ENCODE peak calls at places on chromosomes 7 and 10, in eight cellular contexts. H is colonic mucosa; T is tibial artery; D is Caco-2; A is CD8-positive, alpha-beta T cell; F is transverse colon; G is PC-3; U is heart right ventricle. V is an unnamed sample.

GRCh38 chr10:102322914-102323313 is 72.6 kb upstream of the NFKB2 start:
- DNase-seq in H (no peak), T (no peak), D (no peak), A (peak; percentile 46), F (peak; percentile 14), G (no peak), U (no peak), V (no peak)

GRCh38 chr10:3748484-3748883 is 36.5 kb downstream of the KLF6 start:
- DNase-seq in H (no peak), T (no peak), D (no peak), A (no peak), F (no peak), G (no peak), U (no peak), V (no peak)

GRCh38 chr7:1555813-1556540 is at the start of gene TMEM184A:
- DNase-seq in H (peak; percentile 92), T (no peak), D (peak; percentile 86), A (peak; percentile 56), F (peak; percentile 93), G (peak; percentile 96), U (no peak), V (no peak)

GRCh38 chr10:76115471-76116155 is 684.2 kb downstream of the LRMDA start:
- DNase-seq in H (no peak), T (no peak), D (peak; percentile 50), A (no peak), F (no peak), G (peak; percentile 69), U (no peak), V (no peak)

GRCh38 chr10:103145860-103146466 is 47.1 kb downstream of the NT5C2 start:
- DNase-seq in H (peak; percentile 75), T (peak; percentile 78), D (no peak), A (no peak), F (peak; percentile 56), G (peak; percentile 52), U (peak; percentile 91), V (peak; percentile 36)

GRCh38 chr7:37545619-37546356 is 97.1 kb upstream of the ELMO1 start:
- DNase-seq in H (no peak), T (no peak), D (no peak), A (no peak), F (no peak), G (no peak), U (no peak), V (no peak)

GRCh38 chr10:102678842-102679289 is 34.6 kb downstream of the TRIM8 start:
- DNase-seq in H (peak; percentile 70), T (peak; percentile 79), D (peak; percentile 77), A (no peak), F (peak; percentile 71), G (peak; percentile 42), U (peak; percentile 63), V (no peak)

GRCh38 chr7:21429786-21430574 is 2.1 kb downstream of the SP4 start:
- DNase-seq in H (no peak), T (no peak), D (no peak), A (no peak), F (no peak), G (no peak), U (no peak), V (no peak)

GRCh38 chr7:12584940-12585339 is 14.4 kb downstream of the SCIN start:
- DNase-seq in H (peak; percentile 40), T (no peak), D (no peak), A (no peak), F (peak; percentile 21), G (no peak), U (peak; percentile 13), V (peak; percentile 93)

GRCh38 chr10:34766256-34766580 is 48.9 kb downstream of the PARD3 start:
- DNase-seq in H (no peak), T (no peak), D (no peak), A (no peak), F (no peak), G (no peak), U (no peak), V (no peak)

GRCh38 chr10:6786579-6787031 is 206.5 kb upstream of the PRKCQ start:
- DNase-seq in H (no peak), T (no peak), D (no peak), A (no peak), F (no peak), G (no peak), U (no peak), V (peak; percentile 26)

GRCh38 chr7:138667535-138667934 is 33.6 kb downstream of the SVOPL start:
- DNase-seq in H (no peak), T (no peak), D (no peak), A (no peak), F (no peak), G (no peak), U (no peak), V (no peak)

GRCh38 chr7:80537091-80537490 is 25.2 kb upstream of the GNAT3 start:
- DNase-seq in H (no peak), T (no peak), D (no peak), A (no peak), F (no peak), G (no peak), U (no peak), V (no peak)

GRCh38 chr7:83821866-83822265 is 172.9 kb upstream of the SEMA3E start:
- DNase-seq in H (no peak), T (no peak), D (no peak), A (no peak), F (no peak), G (peak; percentile 22), U (no peak), V (no peak)

GRCh38 chr7:27430115-27430514 is 187.5 kb downstream of the EVX1 start:
- DNase-seq in H (no peak), T (no peak), D (no peak), A (no peak), F (no peak), G (no peak), U (no peak), V (no peak)

GRCh38 chr10:124126139-124126538 is 32.7 kb upstream of the CHST15 start:
- DNase-seq in H (no peak), T (no peak), D (no peak), A (no peak), F (no peak), G (no peak), U (no peak), V (no peak)

GRCh38 chr7:138243430-138243829 is 167.2 kb downstream of the AKR1D1 start:
- DNase-seq in H (no peak), T (no peak), D (no peak), A (no peak), F (no peak), G (peak; percentile 35), U (peak; percentile 16), V (no peak)

GRCh38 chr10:78165617-78166016 is 132.0 kb downstream of the RPS24 start:
- DNase-seq in H (no peak), T (no peak), D (no peak), A (no peak), F (no peak), G (peak; percentile 83), U (no peak), V (no peak)

GRCh38 chr7:80719261-80719660 is 80.8 kb downstream of the CD36 start:
- DNase-seq in H (no peak), T (no peak), D (no peak), A (no peak), F (no peak), G (peak; percentile 20), U (no peak), V (no peak)

GRCh38 chr7:132125872-132126595 is 450.2 kb downstream of the PLXNA4 start:
- DNase-seq in H (no peak), T (peak; percentile 53), D (no peak), A (no peak), F (no peak), G (no peak), U (no peak), V (no peak)

GRCh38 chr7:157568071-157568784 is 231.4 kb downstream of the DNAJB6 start:
- DNase-seq in H (no peak), T (no peak), D (no peak), A (no peak), F (no peak), G (no peak), U (no peak), V (no peak)
- H3K4me3 ChIP-seq in H (peak overlapping the region; percentile 41), T (peak overlapping the region; percentile 53), D (no peak overlapping the region), A (peak overlapping the region; percentile 40), F (peak overlapping the region; percentile 56), G (no peak overlapping the region), U (peak overlapping the region; percentile 23), V (peak overlapping the region; percentile 62)

DNA sequence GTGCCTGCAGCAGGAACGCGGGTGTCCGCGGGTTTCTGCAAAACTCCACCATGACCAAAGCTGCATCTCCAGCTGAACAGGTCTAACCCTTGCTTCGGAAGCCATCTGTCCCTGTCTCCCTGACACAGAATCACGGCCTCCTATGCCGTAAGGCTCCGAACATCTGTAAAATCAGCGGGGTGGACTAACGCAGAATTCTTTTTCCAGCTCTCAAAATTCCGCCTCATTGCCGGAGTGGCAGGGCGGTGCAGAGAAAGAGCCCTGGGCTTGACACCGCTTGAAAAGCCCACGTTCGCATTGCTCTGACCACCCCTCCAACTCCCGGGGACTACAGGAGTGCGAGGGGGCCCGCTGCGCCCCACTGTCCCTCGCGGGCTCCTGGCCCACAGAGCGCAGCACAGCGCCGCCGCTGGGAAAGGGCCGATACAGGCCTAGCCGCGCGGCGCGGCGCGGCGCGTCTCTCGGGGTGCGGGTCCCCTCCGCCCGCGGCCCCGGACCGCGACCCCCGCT is 409 bp downstream of the DNMBP start:
- DNase-seq in H (peak; percentile 70), T (no peak), D (no peak), A (no peak), F (peak; percentile 70), G (no peak), U (peak; percentile 60), V (no peak)
- TF ChIP-seq CTCF in H (peak; percentile 18), T (no peak), D (peak; percentile 25), A (no peak), F (peak; percentile 33), G (peak; percentile 33), U (peak; percentile 12), V (peak; percentile 47)

GRCh38 chr10:132962623-132963429 is 20.5 kb upstream of the CFAP46 start:
- DNase-seq in H (no peak), T (no peak), D (no peak), A (no peak), F (no peak), G (no peak), U (no peak), V (no peak)
- H3K4me3 ChIP-seq in H (peak overlapping the region; percentile 43), T (peak overlapping the region; percentile 67), D (peak overlapping the region; percentile 31), A (peak overlapping the region; percentile 77), F (peak overlapping the region; percentile 62), G (peak overlapping the region; percentile 75), U (no peak overlapping the region), V (peak overlapping the region; percentile 67)

GRCh38 chr7:77570330-77571011 is 33.4 kb downstream of the PTPN12 start:
- DNase-seq in H (no peak), T (no peak), D (no peak), A (no peak), F (no peak), G (peak; percentile 8), U (no peak), V (peak; percentile 55)
- TF ChIP-seq CTCF in H (no peak), T (no peak), D (no peak), A (no peak), F (no peak), G (no peak), U (no peak), V (no peak)

V was measured in epithelial cell of proximal tubule.